ENCODE peak calls at places on chromosomes 7 and 10, in four cellular contexts. U is GM12878, I is SK-N-SH, L is HepG2. B is an unnamed sample.

GRCh38 chr7:118511146-118511545 is 286.6 kb downstream of the ANKRD7 start:
- DNase-seq in I (no peak), U (no peak), L (no peak), B (no peak)

GRCh38 chr10:29648114-29648982 is 13.6 kb upstream of the SVIL start:
- DNase-seq in U (no peak), L (no peak), I (no peak), B (no peak)

GRCh38 chr10:63718006-63718405 is 196.8 kb downstream of the REEP3 start:
- DNase-seq in U (no peak), I (no peak), L (no peak), B (no peak)

GRCh38 chr10:50347394-50347802 is 96.1 kb upstream of the ASAH2 start:
- DNase-seq in U (peak), L (no peak), I (no peak), B (no peak)

GRCh38 chr10:72041491-72041890 is 46.9 kb downstream of the SPOCK2 start:
- DNase-seq in I (no peak), U (no peak), L (no peak), B (no peak)

GRCh38 chr7:158016171-158017087 is 571.2 kb downstream of the PTPRN2 start:
- DNase-seq in L (no peak), U (no peak), I (peak), B (no peak)

GRCh38 chr10:13724484-13724883 is 137.7 kb downstream of the PRPF18 start:
- DNase-seq in L (no peak), I (no peak), U (no peak), B (no peak)

GRCh38 chr7:70694357-70694908 is 437.5 kb upstream of the GALNT17 start:
- DNase-seq in L (no peak), U (no peak), I (peak), B (no peak)

GRCh38 chr10:132654708-132655661 is 117.4 kb downstream of the INPP5A start:
- DNase-seq in L (peak), U (no peak), I (peak), B (peak)

GRCh38 chr7:106770191-106770590 is 94.9 kb upstream of the PIK3CG start:
- DNase-seq in U (no peak), I (no peak), L (no peak), B (no peak)

GRCh38 chr10:97718659-97719142 is 5.2 kb downstream of the MARVELD1 start:
- DNase-seq in I (peak), U (no peak), L (peak), B (peak)

GRCh38 chr7:102169651-102170416 is 116.8 kb upstream of the SH2B2 start:
- DNase-seq in U (no peak), L (no peak), I (no peak), B (no peak)

GRCh38 chr10:101451589-101452190 is 97.7 kb downstream of the BTRC start:
- DNase-seq in U (no peak), I (no peak), L (no peak), B (no peak)

GRCh38 chr10:60236869-60237524 is 152.7 kb downstream of the ANK3 start:
- DNase-seq in I (peak), L (no peak), U (peak), B (no peak)

GRCh38 chr7:1144269-1144771 is 15.7 kb downstream of the ZFAND2A start:
- DNase-seq in L (peak), U (no peak), I (peak), B (no peak)

GRCh38 chr10:118546479-118546878 is 49.0 kb downstream of the PRLHR start:
- DNase-seq in I (no peak), L (no peak), U (no peak), B (no peak)

GRCh38 chr10:113221756-113222168 is 271.7 kb downstream of the TCF7L2 start:
- DNase-seq in L (no peak), I (peak), U (no peak), B (no peak)

GRCh38 chr7:132116369-132116768 is 459.9 kb downstream of the PLXNA4 start:
- DNase-seq in U (no peak), I (no peak), L (no peak), B (peak)

GRCh38 chr7:103148131-103148993 is 537 bp downstream of the NAPEPLD start:
- DNase-seq in I (peak), U (peak), L (no peak), B (no peak)

GRCh38 chr7:44438851-44439250 is 51.6 kb downstream of the NUDCD3 start:
- DNase-seq in U (no peak), I (no peak), L (no peak), B (no peak)

GRCh38 chr7:77282897-77283296 is 83.3 kb upstream of the FGL2 start:
- DNase-seq in L (no peak), I (no peak), U (no peak), B (no peak)

GRCh38 chr7:84394219-84394618 is 199.6 kb upstream of the SEMA3A start:
- DNase-seq in I (no peak), U (no peak), L (no peak), B (no peak)

GRCh38 chr10:122492955-122493597 is 31.7 kb downstream of the HTRA1 start:
- DNase-seq in L (no peak), I (no peak), U (no peak), B (no peak)

GRCh38 chr10:74460812-74461211 is 309.8 kb downstream of the ADK start:
- DNase-seq in I (no peak), L (no peak), U (no peak), B (no peak)

GRCh38 chr7:116950889-116951351 is 2.4 kb upstream of the ST7 start:
- DNase-seq in U (no peak), I (no peak), L (no peak), B (no peak)

GRCh38 chr7:130926021-130926691 is 192.1 kb upstream of the KLF14 start:
- DNase-seq in U (no peak), L (peak), I (no peak), B (no peak)

GRCh38 chr10:97079454-97079853 is 106.3 kb downstream of the SLIT1 start:
- DNase-seq in L (no peak), I (no peak), U (no peak), B (no peak)

GRCh38 chr10:90859321-90859751 is 1.5 kb upstream of the HTR7 start:
- DNase-seq in I (no peak), L (peak), U (no peak), B (no peak)

GRCh38 chr10:104391150-104391968 is 37.7 kb downstream of the CFAP58 start:
- DNase-seq in L (peak), U (no peak), I (no peak), B (peak)

GRCh38 chr7:38311329-38311937 is 38.0 kb upstream of the TARP start:
- DNase-seq in U (no peak), L (no peak), I (peak), B (peak)

GRCh38 chr7:150323682-150324365 is 479 bp upstream of the ACTR3C start:
- DNase-seq in L (no peak), I (peak), U (no peak), B (no peak)

GRCh38 chr7:130037703-130038102 is 13.5 kb downstream of the ZC3HC1 start:
- DNase-seq in L (no peak), I (no peak), U (no peak), B (no peak)

GRCh38 chr7:119482209-119482608 is 790.8 kb upstream of the KCND2 start:
- DNase-seq in I (peak), L (peak), U (peak), B (peak)

GRCh38 chr10:90136731-90137316 is 435.4 kb downstream of the KIF20B start:
- DNase-seq in I (no peak), U (no peak), L (no peak), B (peak)

GRCh38 chr10:25178411-25178810 is 3.6 kb downstream of the GPR158 start:
- DNase-seq in L (no peak), U (no peak), I (no peak), B (no peak)

GRCh38 chr10:93445097-93445960 is 36.8 kb downstream of the MYOF start:
- DNase-seq in I (peak), L (peak), U (no peak), B (peak)

GRCh38 chr7:128961030-128961659 is 23.4 kb downstream of the IRF5 start:
- DNase-seq in I (no peak), U (no peak), L (no peak), B (no peak)

GRCh38 chr10:17835688-17836087 is 26.5 kb downstream of the MRC1 start:
- DNase-seq in U (no peak), L (no peak), I (no peak), B (peak)

GRCh38 chr7:132336797-132337196 is 239.5 kb downstream of the PLXNA4 start:
- DNase-seq in I (no peak), L (no peak), U (no peak), B (no peak)

GRCh38 chr10:69408318-69409175 is 8.2 kb downstream of the TACR2 start:
- DNase-seq in I (peak), U (peak), L (peak), B (peak)

GRCh38 chr10:69410487-69410886 is 6.2 kb downstream of the TACR2 start:
- DNase-seq in L (no peak), U (no peak), I (no peak), B (no peak)

GRCh38 chr10:69409176-69409495 is 7.6 kb downstream of the TACR2 start:
- DNase-seq in U (no peak), L (no peak), I (no peak), B (no peak)

GRCh38 chr10:69411476-69411875 is 5.2 kb downstream of the TACR2 start:
- DNase-seq in L (no peak), U (no peak), I (no peak), B (no peak)

GRCh38 chr10:69409968-69410367 is 6.8 kb downstream of the TACR2 start:
- DNase-seq in L (no peak), I (no peak), U (peak), B (no peak)
- TF ChIP-seq PBX3 in L (no peak), I (no peak), U (no peak), B (no peak)

GRCh38 chr10:5583525-5584175 is 58.9 kb downstream of the CALML3 start:
- DNase-seq in L (no peak), U (peak), I (peak), B (no peak)
- TF ChIP-seq PBX3 in L (no peak), U (no peak), I (no peak), B (no peak)

GRCh38 chr7:13035233-13035632 is 347.8 kb downstream of the ARL4A start:
- DNase-seq in U (no peak), I (no peak), L (no peak), B (no peak)

GRCh38 chr7:13031481-13031880 is 344.0 kb downstream of the ARL4A start:
- DNase-seq in I (no peak), U (no peak), L (peak), B (no peak)

GRCh38 chr7:13034693-13035092 is 347.3 kb downstream of the ARL4A start:
- DNase-seq in L (no peak), U (no peak), I (no peak), B (no peak)

GRCh38 chr7:13036256-13036765 is 348.9 kb downstream of the ARL4A start:
- DNase-seq in I (no peak), L (no peak), U (no peak), B (no peak)

GRCh38 chr7:13032524-13032923 is 345.1 kb downstream of the ARL4A start:
- DNase-seq in L (no peak), I (no peak), U (no peak), B (no peak)
- TF ChIP-seq PBX3 in L (no peak), I (no peak), U (no peak), B (no peak)

DNA sequence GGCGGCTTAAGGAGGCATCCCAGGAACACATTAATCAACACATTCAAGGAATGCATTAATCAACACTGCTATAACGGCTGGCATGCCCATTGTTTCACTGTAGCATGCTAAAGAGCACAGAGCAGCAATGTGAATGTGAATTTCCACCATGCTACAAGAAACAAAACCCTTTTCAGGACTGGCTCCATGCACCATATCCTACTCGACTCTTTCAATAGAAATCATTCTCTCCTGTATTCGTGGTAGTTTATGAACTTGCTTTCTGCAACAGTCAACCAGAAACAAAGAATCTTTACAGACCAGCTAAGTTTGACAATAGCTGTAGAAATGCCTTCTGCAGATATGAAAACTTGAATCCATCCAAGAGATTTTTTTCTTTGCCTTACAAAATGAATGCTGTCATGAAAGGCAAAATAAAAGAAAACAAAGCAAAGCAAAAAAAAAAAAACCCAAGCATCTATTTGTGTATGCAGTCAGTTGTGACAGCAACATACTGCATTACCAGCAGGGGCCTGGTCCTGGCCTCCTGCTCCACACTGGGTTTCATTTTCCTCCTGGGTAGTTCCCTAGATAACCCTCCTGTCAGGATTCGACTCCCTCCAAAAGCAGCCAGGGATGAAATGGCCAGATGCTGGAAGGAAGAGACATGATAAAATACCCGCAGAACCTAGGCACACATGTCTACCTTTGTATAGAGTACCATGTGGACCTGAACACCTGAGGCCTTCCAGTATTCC is 148.8 kb downstream of the NRCAM start:
- DNase-seq in I (peak), U (no peak), L (no peak), B (no peak)
- TF ChIP-seq PBX3 in I (no peak), U (no peak), L (no peak), B (no peak)

B was measured in A549.